ENCODE peak calls at places on chromosomes 12 and 14, in ten cellular contexts. One of them, this sample, is unnamed. For H3K27me3, the result is how much of the 10 kb centered on the place peaks cover.

GRCh38 chr12:70692681-70693288 is 55.6 kb upstream of the PTPRB start:
- DNase-seq in cardiac muscle cell: peak
- DNase-seq in neural progenitor cell: peak
- DNase-seq in thoracic aorta: no peak
- DNase-seq in transverse colon: no peak
- DNase-seq in pancreas: no peak
- DNase-seq in AG04450: no peak
- DNase-seq in left lung: no peak
- DNase-seq in ascending aorta: no peak
- DNase-seq in left ventricle myocardium inferior: no peak
- DNase-seq in this sample: peak

GRCh38 chr14:58243790-58244555 is 670 bp upstream of the PSMA3 start:
- DNase-seq in cardiac muscle cell: peak
- DNase-seq in neural progenitor cell: peak
- DNase-seq in thoracic aorta: no peak
- DNase-seq in transverse colon: no peak
- DNase-seq in pancreas: no peak
- DNase-seq in AG04450: no peak
- DNase-seq in left lung: no peak
- DNase-seq in ascending aorta: no peak
- DNase-seq in left ventricle myocardium inferior: no peak
- DNase-seq in this sample: no peak

GRCh38 chr14:47917344-47917954 is 242.0 kb upstream of the MDGA2 start:
- DNase-seq in cardiac muscle cell: peak
- DNase-seq in neural progenitor cell: peak
- DNase-seq in thoracic aorta: no peak
- DNase-seq in transverse colon: no peak
- DNase-seq in pancreas: no peak
- DNase-seq in AG04450: no peak
- DNase-seq in left lung: no peak
- DNase-seq in ascending aorta: no peak
- DNase-seq in left ventricle myocardium inferior: no peak
- DNase-seq in this sample: peak

GRCh38 chr14:36506732-36507614 is 13.1 kb downstream of the NKX2-1 start:
- DNase-seq in cardiac muscle cell: no peak
- DNase-seq in neural progenitor cell: no peak
- DNase-seq in thoracic aorta: no peak
- DNase-seq in transverse colon: no peak
- DNase-seq in pancreas: no peak
- DNase-seq in AG04450: no peak
- DNase-seq in left lung: no peak
- DNase-seq in ascending aorta: no peak
- DNase-seq in left ventricle myocardium inferior: no peak
- DNase-seq in this sample: no peak

GRCh38 chr14:52007637-52008036 is 18.3 kb downstream of the RTRAF start:
- DNase-seq in cardiac muscle cell: no peak
- DNase-seq in neural progenitor cell: no peak
- DNase-seq in thoracic aorta: no peak
- DNase-seq in transverse colon: no peak
- DNase-seq in pancreas: no peak
- DNase-seq in AG04450: no peak
- DNase-seq in left lung: no peak
- DNase-seq in ascending aorta: no peak
- DNase-seq in left ventricle myocardium inferior: no peak
- DNase-seq in this sample: no peak

GRCh38 chr14:37819155-37820015 is 224.0 kb downstream of the TTC6 start:
- DNase-seq in cardiac muscle cell: peak
- DNase-seq in neural progenitor cell: no peak
- DNase-seq in thoracic aorta: no peak
- DNase-seq in transverse colon: no peak
- DNase-seq in pancreas: no peak
- DNase-seq in AG04450: no peak
- DNase-seq in left lung: no peak
- DNase-seq in ascending aorta: no peak
- DNase-seq in left ventricle myocardium inferior: no peak
- DNase-seq in this sample: peak

GRCh38 chr14:49641697-49642129 is 6.7 kb upstream of the DNAAF2 start:
- DNase-seq in cardiac muscle cell: no peak
- DNase-seq in neural progenitor cell: no peak
- DNase-seq in thoracic aorta: no peak
- DNase-seq in transverse colon: peak
- DNase-seq in pancreas: no peak
- DNase-seq in AG04450: no peak
- DNase-seq in left lung: no peak
- DNase-seq in ascending aorta: no peak
- DNase-seq in left ventricle myocardium inferior: no peak
- DNase-seq in this sample: no peak

GRCh38 chr12:58537278-58537677 is 383.0 kb downstream of the LRIG3 start:
- DNase-seq in cardiac muscle cell: no peak
- DNase-seq in neural progenitor cell: no peak
- DNase-seq in thoracic aorta: no peak
- DNase-seq in transverse colon: no peak
- DNase-seq in pancreas: no peak
- DNase-seq in AG04450: peak
- DNase-seq in left lung: no peak
- DNase-seq in ascending aorta: no peak
- DNase-seq in left ventricle myocardium inferior: no peak
- DNase-seq in this sample: peak

GRCh38 chr12:47910486-47910885 is 5.7 kb upstream of the VDR start:
- DNase-seq in cardiac muscle cell: no peak
- DNase-seq in neural progenitor cell: no peak
- DNase-seq in thoracic aorta: no peak
- DNase-seq in transverse colon: no peak
- DNase-seq in pancreas: no peak
- DNase-seq in AG04450: no peak
- DNase-seq in left lung: no peak
- DNase-seq in ascending aorta: no peak
- DNase-seq in left ventricle myocardium inferior: no peak
- DNase-seq in this sample: no peak

GRCh38 chr14:24351517-24351916 is 11.7 kb upstream of the RIPK3 start:
- DNase-seq in cardiac muscle cell: no peak
- DNase-seq in neural progenitor cell: no peak
- DNase-seq in thoracic aorta: no peak
- DNase-seq in transverse colon: no peak
- DNase-seq in pancreas: no peak
- DNase-seq in AG04450: no peak
- DNase-seq in left lung: no peak
- DNase-seq in ascending aorta: no peak
- DNase-seq in left ventricle myocardium inferior: no peak
- DNase-seq in this sample: peak

GRCh38 chr14:70121521-70121920 is 67.2 kb downstream of the SLC8A3 start:
- DNase-seq in cardiac muscle cell: no peak
- DNase-seq in neural progenitor cell: peak
- DNase-seq in thoracic aorta: no peak
- DNase-seq in transverse colon: no peak
- DNase-seq in pancreas: no peak
- DNase-seq in AG04450: no peak
- DNase-seq in left lung: no peak
- DNase-seq in ascending aorta: no peak
- DNase-seq in left ventricle myocardium inferior: no peak
- DNase-seq in this sample: no peak

GRCh38 chr14:101065246-101065645 is 161.7 kb upstream of the RTL1 start:
- DNase-seq in cardiac muscle cell: no peak
- DNase-seq in neural progenitor cell: no peak
- DNase-seq in thoracic aorta: no peak
- DNase-seq in transverse colon: no peak
- DNase-seq in pancreas: no peak
- DNase-seq in AG04450: no peak
- DNase-seq in left lung: peak
- DNase-seq in ascending aorta: peak
- DNase-seq in left ventricle myocardium inferior: no peak
- DNase-seq in this sample: no peak

GRCh38 chr14:101063121-101063520 is 159.6 kb upstream of the RTL1 start:
- DNase-seq in cardiac muscle cell: no peak
- DNase-seq in neural progenitor cell: no peak
- DNase-seq in thoracic aorta: no peak
- DNase-seq in transverse colon: no peak
- DNase-seq in pancreas: no peak
- DNase-seq in AG04450: no peak
- DNase-seq in left lung: no peak
- DNase-seq in ascending aorta: no peak
- DNase-seq in left ventricle myocardium inferior: no peak
- DNase-seq in this sample: no peak

GRCh38 chr14:101062611-101063010 is 159.1 kb upstream of the RTL1 start:
- DNase-seq in cardiac muscle cell: no peak
- DNase-seq in neural progenitor cell: no peak
- DNase-seq in thoracic aorta: no peak
- DNase-seq in transverse colon: no peak
- DNase-seq in pancreas: no peak
- DNase-seq in AG04450: no peak
- DNase-seq in left lung: no peak
- DNase-seq in ascending aorta: no peak
- DNase-seq in left ventricle myocardium inferior: no peak
- DNase-seq in this sample: no peak

GRCh38 chr14:101064718-101065117 is 161.2 kb upstream of the RTL1 start:
- DNase-seq in cardiac muscle cell: no peak
- DNase-seq in neural progenitor cell: no peak
- DNase-seq in thoracic aorta: no peak
- DNase-seq in transverse colon: no peak
- DNase-seq in pancreas: no peak
- DNase-seq in AG04450: no peak
- DNase-seq in left lung: no peak
- DNase-seq in ascending aorta: no peak
- DNase-seq in left ventricle myocardium inferior: no peak
- DNase-seq in this sample: no peak

GRCh38 chr14:101064121-101064661 is 160.7 kb upstream of the RTL1 start:
- DNase-seq in cardiac muscle cell: no peak
- DNase-seq in neural progenitor cell: no peak
- DNase-seq in thoracic aorta: no peak
- DNase-seq in transverse colon: no peak
- DNase-seq in pancreas: peak
- DNase-seq in AG04450: no peak
- DNase-seq in left lung: peak
- DNase-seq in ascending aorta: no peak
- DNase-seq in left ventricle myocardium inferior: no peak
- DNase-seq in this sample: no peak
- H3K27me3 ChIP-seq in cardiac muscle cell: under half
- H3K27me3 ChIP-seq in neural progenitor cell: under half
- H3K27me3 ChIP-seq in thoracic aorta: under half
- H3K27me3 ChIP-seq in transverse colon: under half
- H3K27me3 ChIP-seq in pancreas: under half
- H3K27me3 ChIP-seq in AG04450: under half
- H3K27me3 ChIP-seq in left lung: under half
- H3K27me3 ChIP-seq in ascending aorta: under half
- H3K27me3 ChIP-seq in left ventricle myocardium inferior: under half
- H3K27me3 ChIP-seq in this sample: under half

DNA sequence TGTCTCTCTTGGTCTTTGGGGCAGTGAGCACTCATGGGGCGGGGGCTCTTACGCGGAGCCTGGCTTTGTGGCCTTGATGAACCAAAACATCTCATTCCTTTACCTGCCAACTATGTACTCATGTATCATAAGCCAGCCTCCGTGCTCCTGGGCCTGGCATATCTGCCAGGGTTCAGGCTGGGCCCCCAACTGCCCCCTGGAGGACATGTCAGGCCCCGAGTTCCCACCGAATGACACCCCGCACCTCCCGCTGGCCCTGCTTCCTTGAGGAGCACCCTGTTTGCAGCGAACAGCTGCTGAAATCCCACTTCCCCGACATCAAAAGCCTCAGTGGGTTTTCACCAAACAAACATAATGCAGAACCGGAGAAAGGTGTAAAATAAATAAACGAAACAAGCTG is 139.3 kb downstream of the RBM19 start:
- DNase-seq in cardiac muscle cell: no peak
- DNase-seq in neural progenitor cell: no peak
- DNase-seq in thoracic aorta: no peak
- DNase-seq in transverse colon: no peak
- DNase-seq in pancreas: no peak
- DNase-seq in AG04450: no peak
- DNase-seq in left lung: no peak
- DNase-seq in ascending aorta: no peak
- DNase-seq in left ventricle myocardium inferior: no peak
- DNase-seq in this sample: no peak
- TF ChIP-seq CTCF in cardiac muscle cell: peak
- TF ChIP-seq CTCF in neural progenitor cell: peak
- TF ChIP-seq CTCF in thoracic aorta: no peak
- TF ChIP-seq CTCF in transverse colon: no peak
- TF ChIP-seq CTCF in pancreas: no peak
- TF ChIP-seq CTCF in AG04450: peak
- TF ChIP-seq CTCF in left lung: no peak
- TF ChIP-seq CTCF in ascending aorta: no peak
- TF ChIP-seq CTCF in left ventricle myocardium inferior: no peak
- TF ChIP-seq CTCF in this sample: no peak

DNA sequence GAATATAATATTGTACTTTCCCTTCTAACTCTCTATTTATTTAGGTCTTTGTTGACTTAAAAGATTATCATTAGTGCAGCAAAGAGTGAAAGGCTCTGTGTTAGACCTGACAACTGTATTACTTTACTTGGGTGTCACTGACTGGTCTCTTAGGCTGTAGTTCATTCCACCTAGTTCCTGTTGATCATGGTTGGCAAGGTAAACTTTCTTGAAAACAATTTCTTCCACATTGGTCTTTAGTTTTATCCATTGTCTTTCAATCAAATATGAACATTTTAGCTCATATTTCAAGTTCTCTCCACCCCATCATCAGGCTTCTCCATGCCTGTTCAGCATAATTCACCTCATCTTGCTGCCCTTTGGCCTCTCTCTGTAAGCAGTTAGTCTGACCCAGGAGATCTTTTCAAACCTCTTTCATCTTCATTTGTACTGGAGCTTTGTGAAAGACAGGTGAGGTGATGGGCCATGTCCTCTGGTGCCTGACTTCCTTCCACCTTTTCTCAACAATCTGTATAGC is 32.1 kb upstream of the PPM1H start:
- DNase-seq in cardiac muscle cell: no peak
- DNase-seq in neural progenitor cell: no peak
- DNase-seq in thoracic aorta: no peak
- DNase-seq in transverse colon: no peak
- DNase-seq in pancreas: no peak
- DNase-seq in AG04450: no peak
- DNase-seq in left lung: no peak
- DNase-seq in ascending aorta: no peak
- DNase-seq in left ventricle myocardium inferior: no peak
- DNase-seq in this sample: no peak
- H3K27ac ChIP-seq in cardiac muscle cell: no peak
- H3K27ac ChIP-seq in neural progenitor cell: no peak
- H3K27ac ChIP-seq in thoracic aorta: no peak
- H3K27ac ChIP-seq in transverse colon: no peak
- H3K27ac ChIP-seq in pancreas: no peak
- H3K27ac ChIP-seq in AG04450: no peak
- H3K27ac ChIP-seq in left lung: no peak
- H3K27ac ChIP-seq in ascending aorta: no peak
- H3K27ac ChIP-seq in left ventricle myocardium inferior: no peak
- H3K27ac ChIP-seq in this sample: no peak

GRCh38 chr14:76863724-76864407 is 37.7 kb downstream of the LRRC74A start:
- DNase-seq in cardiac muscle cell: peak
- DNase-seq in neural progenitor cell: no peak
- DNase-seq in thoracic aorta: no peak
- DNase-seq in transverse colon: peak
- DNase-seq in pancreas: no peak
- DNase-seq in AG04450: no peak
- DNase-seq in left lung: no peak
- DNase-seq in ascending aorta: no peak
- DNase-seq in left ventricle myocardium inferior: peak
- DNase-seq in this sample: no peak
- H3K27me3 ChIP-seq in cardiac muscle cell: under half
- H3K27me3 ChIP-seq in neural progenitor cell: under half
- H3K27me3 ChIP-seq in thoracic aorta: under half
- H3K27me3 ChIP-seq in transverse colon: under half
- H3K27me3 ChIP-seq in pancreas: under half
- H3K27me3 ChIP-seq in AG04450: under half
- H3K27me3 ChIP-seq in left lung: under half
- H3K27me3 ChIP-seq in ascending aorta: under half
- H3K27me3 ChIP-seq in left ventricle myocardium inferior: under half
- H3K27me3 ChIP-seq in this sample: under half

This sample was measured in foreskin keratinocyte.